ENCODE peak calls at places on chromosomes 12 and 14, in six cellular contexts. G is heart left ventricle; J is T-cell; Q is activated T-helper 9 cell treated with anti-CD3 and anti-CD28 coated beads, Interleukin-2, amount 50 U/mL, for 16 hours; V is progenitor cell of endocrine pancreas; Y is activated CD8-positive, alpha-beta memory T cell treated with anti-CD3 and anti-CD28 coated beads for 1 hour. A is an unnamed sample.

GRCh38 chr14:46054526-46054925 is 597.1 kb downstream of the RPL10L start:
- DNase-seq in G (no peak), V (no peak), Y (no peak), Q (no peak), J (no peak), A (no peak)

GRCh38 chr14:81170104-81170828 is 50.5 kb downstream of the GTF2A1 start:
- DNase-seq in Q (peak), G (peak), J (peak), V (peak), Y (peak), A (peak)

GRCh38 chr14:90850487-90850886 is 34.3 kb upstream of the TTC7B start:
- DNase-seq in G (no peak), Q (no peak), J (no peak), V (no peak), Y (no peak), A (peak)

GRCh38 chr12:71230542-71230941 is 72.7 kb upstream of the TSPAN8 start:
- DNase-seq in J (no peak), Y (no peak), G (no peak), V (no peak), Q (no peak), A (no peak)

GRCh38 chr12:84712747-84713146 is 199.9 kb downstream of the SLC6A15 start:
- DNase-seq in V (no peak), J (no peak), Y (no peak), G (no peak), Q (no peak), A (no peak)

GRCh38 chr12:11555743-11556625 is 93.5 kb upstream of the ETV6 start:
- DNase-seq in Y (no peak), Q (no peak), J (peak), G (no peak), V (no peak), A (no peak)

GRCh38 chr14:23694085-23694975 is 58.2 kb downstream of the DHRS2 start:
- DNase-seq in Q (no peak), G (no peak), V (no peak), Y (no peak), J (no peak), A (no peak)

GRCh38 chr12:49904601-49905000 is 901 bp upstream of the FAIM2 start:
- DNase-seq in J (no peak), G (no peak), Q (no peak), Y (no peak), V (no peak), A (no peak)

GRCh38 chr12:120358412-120359158 is 10.4 kb downstream of the MSI1 start:
- DNase-seq in G (no peak), J (no peak), Q (no peak), V (no peak), Y (no peak), A (no peak)

GRCh38 chr12:109938947-109939346 is 38.9 kb downstream of the TCHP start:
- DNase-seq in Q (no peak), G (no peak), V (no peak), J (no peak), Y (no peak), A (no peak)

GRCh38 chr14:73973497-73973896 is 23.4 kb downstream of the COQ6 start:
- DNase-seq in V (no peak), J (no peak), G (peak), Q (no peak), Y (no peak), A (no peak)

GRCh38 chr14:68884031-68885030 is 91.5 kb upstream of the ZFP36L1 start:
- DNase-seq in J (no peak), Q (no peak), Y (no peak), V (no peak), G (peak), A (no peak)

GRCh38 chr14:98704441-98704840 is 567.6 kb downstream of the BCL11B start:
- DNase-seq in Q (no peak), Y (peak), V (no peak), J (peak), G (no peak), A (no peak)

GRCh38 chr14:22887990-22888378 is 5.0 kb downstream of the REM2 start:
- DNase-seq in V (no peak), Q (peak), G (no peak), J (peak), Y (no peak), A (no peak)

GRCh38 chr12:108720757-108721514 is 10.4 kb downstream of the CORO1C start:
- DNase-seq in G (no peak), Q (no peak), V (no peak), Y (no peak), J (no peak), A (no peak)

GRCh38 chr14:32121536-32121935 is 44.4 kb downstream of the ARHGAP5 start:
- DNase-seq in G (no peak), J (no peak), V (no peak), Q (no peak), Y (no peak), A (no peak)

GRCh38 chr12:57218030-57218853 is 1.6 kb downstream of the NXPH4 start:
- DNase-seq in Y (no peak), Q (no peak), J (no peak), G (no peak), V (no peak), A (no peak)

GRCh38 chr12:123390415-123391093 is 6.6 kb downstream of the KMT5A start:
- DNase-seq in V (no peak), Y (no peak), G (no peak), Q (no peak), J (no peak), A (no peak)

GRCh38 chr14:23727566-23728335 is 91.6 kb downstream of the DHRS2 start:
- DNase-seq in G (no peak), J (no peak), Y (no peak), Q (no peak), V (no peak), A (peak)

GRCh38 chr14:51087024-51087423 is 7.9 kb downstream of the TRIM9 start:
- DNase-seq in J (no peak), V (no peak), Q (no peak), Y (no peak), G (no peak), A (no peak)

GRCh38 chr14:81452766-81453165 is 52.6 kb upstream of the STON2 start:
- DNase-seq in G (no peak), J (no peak), Q (no peak), Y (no peak), V (no peak), A (no peak)

GRCh38 chr12:133129368-133130037 is 571 bp downstream of the ZNF891 start:
- DNase-seq in G (no peak), J (no peak), Q (no peak), V (no peak), Y (no peak), A (no peak)

GRCh38 chr14:71235865-71236264 is 328.6 kb downstream of the PCNX1 start:
- DNase-seq in G (peak), Q (no peak), Y (no peak), J (no peak), V (no peak), A (no peak)

A was measured in iPS DF 19.7.